ENCODE peak calls at places on chromosomes 13 and 19, in nine cellular contexts. B, M, O, U, L, A, P, D and I are unnamed samples.

GRCh38 chr19:46678110-46678732 is 17.2 kb upstream of the DACT3 start:
- DNase-seq in B (peak), M (peak), O (no peak), U (peak), L (no peak), A (no peak), P (peak), D (no peak), I (peak)

GRCh38 chr19:32222594-32222993 is 122.8 kb upstream of the ZNF507 start:
- DNase-seq in B (no peak), M (no peak), O (no peak), U (no peak), L (no peak), A (no peak), P (no peak), D (no peak), I (no peak)

GRCh38 chr19:43444531-43445340 is 20.7 kb downstream of the LYPD3 start:
- DNase-seq in B (no peak), M (no peak), O (no peak), U (no peak), L (no peak), A (no peak), P (no peak), D (no peak), I (no peak)

GRCh38 chr13:48110930-48111721 is 16.2 kb upstream of the MED4 start:
- DNase-seq in B (peak), M (no peak), O (no peak), U (no peak), L (peak), A (peak), P (no peak), D (no peak), I (no peak)

GRCh38 chr13:59038824-59039223 is 1124.9 kb downstream of the DIAPH3 start:
- DNase-seq in B (no peak), M (no peak), O (no peak), U (no peak), L (no peak), A (peak), P (no peak), D (no peak), I (no peak)

GRCh38 chr19:9885077-9885552 is 50.0 kb downstream of the PIN1 start:
- DNase-seq in B (peak), M (no peak), O (no peak), U (peak), L (peak), A (peak), P (no peak), D (no peak), I (no peak)

GRCh38 chr19:8515317-8515716 is 1.4 kb upstream of the ZNF414 start:
- DNase-seq in B (no peak), M (no peak), O (no peak), U (no peak), L (no peak), A (no peak), P (no peak), D (no peak), I (peak)

GRCh38 chr19:16406356-16406755 is 65.4 kb downstream of the EPS15L1 start:
- DNase-seq in B (no peak), M (no peak), O (no peak), U (no peak), L (no peak), A (no peak), P (no peak), D (no peak), I (no peak)

GRCh38 chr19:1884291-1884718 is 991 bp downstream of the ABHD17A start:
- DNase-seq in B (no peak), M (no peak), O (no peak), U (no peak), L (no peak), A (no peak), P (no peak), D (no peak), I (peak)

GRCh38 chr19:38711726-38712153 is 32.5 kb downstream of the CAPN12 start:
- DNase-seq in B (peak), M (no peak), O (peak), U (no peak), L (peak), A (peak), P (no peak), D (peak), I (no peak)

GRCh38 chr19:46660601-46661019 is 372 bp downstream of the DACT3 start:
- DNase-seq in B (peak), M (peak), O (no peak), U (no peak), L (no peak), A (no peak), P (no peak), D (no peak), I (no peak)

GRCh38 chr13:24927810-24928404 is 163.9 kb downstream of the RNF17 start:
- DNase-seq in B (no peak), M (no peak), O (no peak), U (no peak), L (no peak), A (no peak), P (no peak), D (no peak), I (no peak)

GRCh38 chr13:20359335-20359734 is 127.2 kb upstream of the GJB6 start:
- DNase-seq in B (no peak), M (no peak), O (peak), U (no peak), L (no peak), A (peak), P (no peak), D (peak), I (no peak)

GRCh38 chr19:53045536-53045935 is 996 bp downstream of the ERVV-2 start:
- DNase-seq in B (no peak), M (no peak), O (no peak), U (no peak), L (no peak), A (no peak), P (no peak), D (no peak), I (no peak)

GRCh38 chr13:109740121-109740520 is 46.3 kb downstream of the IRS2 start:
- DNase-seq in B (no peak), M (no peak), O (no peak), U (no peak), L (no peak), A (no peak), P (no peak), D (no peak), I (no peak)

GRCh38 chr13:66618702-66619101 is 611.4 kb downstream of the PCDH9 start:
- DNase-seq in B (no peak), M (no peak), O (no peak), U (peak), L (no peak), A (peak), P (no peak), D (peak), I (no peak)

GRCh38 chr19:4028334-4029246 is 21.1 kb downstream of the PIAS4 start:
- DNase-seq in B (no peak), M (no peak), O (no peak), U (no peak), L (no peak), A (no peak), P (no peak), D (no peak), I (no peak)

GRCh38 chr13:50581586-50582196 is 261.8 kb downstream of the DLEU7 start:
- DNase-seq in B (no peak), M (no peak), O (no peak), U (no peak), L (no peak), A (no peak), P (no peak), D (no peak), I (no peak)

GRCh38 chr19:35908977-35909683 is 1.0 kb upstream of the TYROBP start:
- DNase-seq in B (peak), M (peak), O (no peak), U (no peak), L (peak), A (no peak), P (no peak), D (no peak), I (no peak)